ENCODE peak calls at places on chromosome 11, in ten cellular contexts. P is stimulated activated CD4-positive, alpha-beta T cell treated with anti-CD3 and anti-CD28 coated beads, Interleukin-2, amount 100 ng/mL, for 4 hours; N is Caco-2; Z is Kasumi-1; F is EH; R is mesenchymal stem cell; I is H9; K is NCI-H2029; D is amygdala; W is amniotic epithelial cell. O is an unnamed sample.

GRCh38 chr11:45964911-45965389 is 42.5 kb downstream of the LARGE2 start:
- DNase-seq in I (peak), R (peak), P (peak), N (peak), W (peak), F (peak), K (peak), D (peak), Z (peak), O (peak)

GRCh38 chr11:117834838-117835443 is 10.4 kb upstream of the FXYD2 start:
- DNase-seq in P (no peak), N (no peak), F (no peak), I (no peak), W (no peak), K (no peak), D (no peak), Z (no peak), R (no peak), O (no peak)

GRCh38 chr11:44484211-44484610 is 81.3 kb upstream of the CD82 start:
- DNase-seq in P (no peak), R (peak), D (no peak), N (no peak), Z (peak), F (peak), K (no peak), W (peak), I (peak), O (peak)

GRCh38 chr11:17500673-17501072 is 24.0 kb upstream of the ABCC8 start:
- DNase-seq in P (no peak), F (no peak), W (no peak), N (no peak), K (no peak), R (no peak), I (no peak), Z (no peak), D (no peak), O (no peak)

GRCh38 chr11:60977224-60977623 is 5.7 kb downstream of the CD6 start:
- DNase-seq in Z (no peak), P (no peak), N (peak), I (no peak), W (no peak), D (no peak), K (no peak), R (no peak), F (no peak), O (no peak)

GRCh38 chr11:47863189-47863892 is 15.2 kb upstream of the NUP160 start:
- DNase-seq in W (peak), F (peak), K (no peak), R (peak), N (no peak), Z (peak), I (no peak), P (no peak), D (no peak), O (peak)

GRCh38 chr11:117315285-117316196 is 515 bp downstream of the BACE1 start:
- DNase-seq in D (no peak), F (peak), W (no peak), I (no peak), Z (no peak), N (no peak), R (peak), P (no peak), K (no peak), O (peak)

GRCh38 chr11:122310701-122311100 is 194.7 kb upstream of the BLID start:
- DNase-seq in W (no peak), D (no peak), P (no peak), I (no peak), F (no peak), R (no peak), Z (no peak), K (no peak), N (no peak), O (no peak)

GRCh38 chr11:1055990-1056771 is 18.5 kb upstream of the MUC2 start:
- DNase-seq in F (no peak), R (no peak), P (no peak), W (no peak), D (no peak), Z (no peak), N (no peak), I (no peak), K (no peak), O (no peak)

GRCh38 chr11:65792456-65792855 is 5.6 kb downstream of the OVOL1 start:
- DNase-seq in D (no peak), R (no peak), K (no peak), I (no peak), F (no peak), P (no peak), N (no peak), W (no peak), Z (no peak), O (no peak)

GRCh38 chr11:73205666-73206343 is 12.3 kb upstream of the P2RY2 start:
- DNase-seq in R (peak), Z (peak), W (peak), P (no peak), D (no peak), N (peak), K (no peak), I (no peak), F (no peak), O (no peak)

GRCh38 chr11:27040302-27041115 is at the start of gene BBOX1:
- DNase-seq in N (no peak), K (no peak), P (no peak), Z (no peak), W (no peak), F (no peak), I (no peak), D (no peak), R (no peak), O (no peak)

GRCh38 chr11:37699644-37700043 is 1101.6 kb upstream of the RAG2 start:
- DNase-seq in W (no peak), D (no peak), F (no peak), N (no peak), K (no peak), R (no peak), I (no peak), P (no peak), Z (no peak), O (no peak)

GRCh38 chr11:2691991-2692841 is 7.6 kb downstream of the KCNQ1OT1 start:
- DNase-seq in I (peak), K (peak), F (no peak), Z (no peak), D (no peak), N (peak), P (no peak), R (no peak), W (peak), O (peak)

GRCh38 chr11:73968356-73968966 is 14.2 kb downstream of the UCP2 start:
- DNase-seq in R (no peak), K (no peak), P (no peak), F (no peak), Z (no peak), N (no peak), I (no peak), D (no peak), W (no peak), O (no peak)

GRCh38 chr11:122691751-122692150 is 36.2 kb downstream of the UBASH3B start:
- DNase-seq in I (no peak), P (no peak), N (no peak), F (no peak), R (peak), W (no peak), D (no peak), K (no peak), Z (no peak), O (no peak)

GRCh38 chr11:116180806-116181600 is 591.8 kb downstream of the BUD13 start:
- DNase-seq in N (peak), W (no peak), I (peak), D (peak), F (no peak), R (no peak), Z (no peak), K (no peak), P (no peak), O (no peak)

GRCh38 chr11:86035164-86035563 is 33.7 kb downstream of the PICALM start:
- DNase-seq in D (no peak), W (no peak), N (no peak), K (no peak), R (no peak), P (no peak), I (no peak), F (no peak), Z (no peak), O (no peak)